ENCODE peak calls at places on chromosomes 12 and 14, in four cellular contexts. Y, B, Q and D are unnamed samples.

GRCh38 chr14:60317609-60318008 is 68.6 kb downstream of the PPM1A start:
- DNase-seq in Y (no peak), B (no peak), Q (no peak), D (peak)

GRCh38 chr12:56725723-56726102 is 614 bp upstream of the NACA start:
- DNase-seq in Y (no peak), B (no peak), Q (no peak), D (no peak)

GRCh38 chr14:69252851-69253250 is 7.1 kb upstream of the GALNT16 start:
- DNase-seq in Y (no peak), B (no peak), Q (no peak), D (no peak)

GRCh38 chr12:29415111-29415510 is 34.1 kb upstream of the ERGIC2 start:
- DNase-seq in Y (no peak), B (no peak), Q (no peak), D (peak)

GRCh38 chr14:52279405-52279804 is 11.9 kb downstream of the PTGDR start:
- DNase-seq in Y (no peak), B (no peak), Q (peak), D (peak)

GRCh38 chr12:122182887-122183587 is at the start of gene LRRC43:
- DNase-seq in Y (no peak), B (peak), Q (peak), D (peak)

GRCh38 chr12:130335517-130336392 is 1.9 kb upstream of the PIWIL1 start:
- DNase-seq in Y (peak), B (peak), Q (peak), D (peak)

GRCh38 chr14:89331398-89331797 is 85.6 kb downstream of the FOXN3 start:
- DNase-seq in Y (no peak), B (no peak), Q (no peak), D (no peak)

GRCh38 chr14:94355191-94355794 is 32.2 kb upstream of the SERPINA6 start:
- DNase-seq in Y (no peak), B (no peak), Q (peak), D (peak)

GRCh38 chr12:53232641-53233538 is 881 bp upstream of the RARG start:
- DNase-seq in Y (no peak), B (peak), Q (no peak), D (no peak)

GRCh38 chr12:62009445-62009844 is 250.8 kb upstream of the USP15 start:
- DNase-seq in Y (no peak), B (no peak), Q (no peak), D (no peak)

GRCh38 chr12:116714175-116714574 is 23.7 kb downstream of the SPRING1 start:
- DNase-seq in Y (no peak), B (no peak), Q (no peak), D (no peak)

GRCh38 chr12:117473856-117474255 is 112.4 kb upstream of the NOS1 start:
- DNase-seq in Y (no peak), B (no peak), Q (no peak), D (no peak)

GRCh38 chr14:65184032-65184764 is 81.9 kb upstream of the MAX start:
- DNase-seq in Y (no peak), B (no peak), Q (peak), D (no peak)

GRCh38 chr14:73725116-73726024 is 11.2 kb upstream of the PNMA1 start:
- DNase-seq in Y (no peak), B (no peak), Q (peak), D (peak)

GRCh38 chr12:12439636-12440035 is 82.8 kb downstream of the BORCS5 start:
- DNase-seq in Y (peak), B (peak), Q (peak), D (peak)

GRCh38 chr14:74507085-74507484 is 13.5 kb downstream of the ISCA2 start:
- DNase-seq in Y (no peak), B (no peak), Q (no peak), D (no peak)

GRCh38 chr12:63802012-63802608 is 22.4 kb downstream of the RXYLT1 start:
- DNase-seq in Y (no peak), B (no peak), Q (peak), D (peak)

GRCh38 chr14:60655898-60656754 is 6.8 kb upstream of the SIX1 start:
- DNase-seq in Y (no peak), B (no peak), Q (no peak), D (no peak)

GRCh38 chr12:110508071-110508586 is 6.0 kb downstream of the RAD9B start:
- DNase-seq in Y (no peak), B (no peak), Q (no peak), D (no peak)

GRCh38 chr14:104931771-104932675 is 7.3 kb downstream of the PLD4 start:
- DNase-seq in Y (no peak), B (no peak), Q (no peak), D (no peak)

GRCh38 chr12:26195250-26195640 is at the start of gene SSPN:
- DNase-seq in Y (no peak), B (peak), Q (peak), D (peak)

GRCh38 chr12:53579545-53579955 is 46.6 kb downstream of the ATF7 start:
- DNase-seq in Y (no peak), B (no peak), Q (no peak), D (no peak)

GRCh38 chr14:94531187-94531586 is 21.9 kb upstream of the SERPINA12 start:
- DNase-seq in Y (no peak), B (no peak), Q (no peak), D (no peak)

GRCh38 chr14:40870252-40870651 is 736.4 kb upstream of the LRFN5 start:
- DNase-seq in Y (no peak), B (no peak), Q (no peak), D (no peak)

GRCh38 chr12:22018860-22019259 is 27.2 kb upstream of the CMAS start:
- DNase-seq in Y (no peak), B (no peak), Q (peak), D (peak)

GRCh38 chr12:120988658-120989057 is 10.3 kb downstream of the HNF1A start:
- DNase-seq in Y (no peak), B (no peak), Q (no peak), D (no peak)

GRCh38 chr12:17652436-17652835 is 437.6 kb downstream of the RERGL start:
- DNase-seq in Y (no peak), B (no peak), Q (no peak), D (no peak)

GRCh38 chr12:111995782-111996480 is 17.0 kb downstream of the TMEM116 start:
- DNase-seq in Y (no peak), B (no peak), Q (no peak), D (no peak)

GRCh38 chr14:94021416-94022157 is 4.6 kb upstream of the OTUB2 start:
- DNase-seq in Y (no peak), B (peak), Q (no peak), D (no peak)

GRCh38 chr14:51205486-51205885 is 34.6 kb upstream of the TMX1 start:
- DNase-seq in Y (no peak), B (no peak), Q (no peak), D (no peak)

GRCh38 chr14:33997611-33998010 is 46.7 kb upstream of the EGLN3 start:
- DNase-seq in Y (no peak), B (no peak), Q (no peak), D (no peak)

GRCh38 chr14:100670017-100670974 is 56.4 kb upstream of the DLK1 start:
- DNase-seq in Y (no peak), B (no peak), Q (no peak), D (no peak)

GRCh38 chr12:13404631-13405473 is 208.3 kb downstream of the EMP1 start:
- DNase-seq in Y (no peak), B (no peak), Q (no peak), D (no peak)

GRCh38 chr14:77067632-77068514 is 30.2 kb upstream of the CIPC start:
- DNase-seq in Y (no peak), B (peak), Q (peak), D (peak)

GRCh38 chr12:96587691-96588090 is 98.3 kb downstream of the CFAP54 start:
- DNase-seq in Y (no peak), B (no peak), Q (peak), D (peak)

GRCh38 chr14:35155962-35156361 is 33.6 kb downstream of the PRORP start:
- DNase-seq in Y (peak), B (no peak), Q (peak), D (peak)

GRCh38 chr12:121673013-121673441 is 3.6 kb upstream of the MORN3 start:
- DNase-seq in Y (no peak), B (no peak), Q (no peak), D (no peak)

GRCh38 chr12:131698286-131698685 is 12.6 kb upstream of the SFSWAP start:
- DNase-seq in Y (no peak), B (no peak), Q (no peak), D (no peak)